ENCODE peak calls at places on chromosomes 11 and 22, in four cellular contexts. H is stimulated activated CD8-positive, alpha-beta memory T cell treated with anti-CD3 and anti-CD28 coated beads, Interleukin-15, amount 100 ng/mL, for 24 hours; W is sigmoid colon; M is fibroblast of the aortic adventitia. V is an unnamed sample.

GRCh38 chr11:128886401-128887119 is 4.6 kb upstream of the KCNJ5 start:
- DNase-seq in H (no peak), W (no peak), M (no peak), V (no peak)

GRCh38 chr11:96342131-96342970 is 644 bp downstream of the MAML2 start:
- DNase-seq in H (no peak), W (no peak), M (no peak), V (no peak)

GRCh38 chr11:2127357-2127971 is 11.7 kb downstream of the IGF2 start:
- DNase-seq in H (no peak), W (no peak), M (no peak), V (no peak)

GRCh38 chr11:36015806-36016205 is 71.9 kb downstream of the LDLRAD3 start:
- DNase-seq in H (no peak), W (peak; percentile 74), M (peak; percentile 62), V (no peak)

GRCh38 chr11:91433284-91434010 is 791.2 kb upstream of the FAT3 start:
- DNase-seq in H (no peak), W (no peak), M (no peak), V (no peak)

GRCh38 chr22:44164031-44164430 is 16.7 kb upstream of the PARVG start:
- DNase-seq in H (no peak), W (no peak), M (no peak), V (no peak)

GRCh38 chr11:121131656-121132055 is 30.6 kb downstream of the TECTA start:
- DNase-seq in H (no peak), W (no peak), M (peak; percentile 4), V (no peak)

GRCh38 chr22:35914665-35915476 is 113.8 kb downstream of the RBFOX2 start:
- DNase-seq in H (no peak), W (peak; percentile 83), M (peak; percentile 92), V (peak; percentile 78)

GRCh38 chr11:117606211-117606610 is 190.8 kb downstream of the DSCAML1 start:
- DNase-seq in H (no peak), W (no peak), M (no peak), V (no peak)

GRCh38 chr11:64834723-64835615 is 9.5 kb downstream of the CDC42BPG start:
- DNase-seq in H (no peak), W (no peak), M (no peak), V (no peak)

GRCh38 chr22:44667829-44668189 is 34.2 kb upstream of the PRR5 start:
- DNase-seq in H (no peak), W (peak; percentile 58), M (no peak), V (no peak)

GRCh38 chr11:44243633-44244343 is 66.2 kb downstream of the ALX4 start:
- DNase-seq in H (no peak), W (no peak), M (peak; percentile 61), V (no peak)

GRCh38 chr11:33942954-33943353 is 51.1 kb upstream of the LMO2 start:
- DNase-seq in H (no peak), W (no peak), M (peak; percentile 97), V (peak; percentile 53)

GRCh38 chr22:35555351-35555915 is 14.8 kb downstream of the RASD2 start:
- DNase-seq in H (no peak), W (no peak), M (no peak), V (no peak)

GRCh38 chr11:279966-280761 is 2.0 kb downstream of the NLRP6 start:
- DNase-seq in H (no peak), W (peak; percentile 63), M (no peak), V (no peak)

GRCh38 chr11:4385978-4386740 is 7.3 kb downstream of the TRIM21 start:
- DNase-seq in H (no peak), W (no peak), M (no peak), V (no peak)

GRCh38 chr11:1460994-1461805 is 25.4 kb downstream of the MOB2 start:
- DNase-seq in H (no peak), W (peak; percentile 92), M (no peak), V (no peak)

GRCh38 chr11:117953029-117953671 is 23.9 kb upstream of the TMPRSS13 start:
- DNase-seq in H (no peak), W (no peak), M (no peak), V (no peak)

GRCh38 chr11:11211186-11211585 is 141.9 kb downstream of the CSNK2A3 start:
- DNase-seq in H (no peak), W (no peak), M (no peak), V (no peak)

GRCh38 chr11:118663929-118664328 is 15.5 kb downstream of the TREH start:
- DNase-seq in H (no peak), W (no peak), M (no peak), V (no peak)

V was measured in fibroblast of the conjunctiva.